ENCODE peak calls at places on chromosomes 1 and 21, in four cellular contexts. M is GDM1, S is NCI-H774, B is H7. I is an unnamed sample.

GRCh38 chr1:246246430-246246829 is 260.6 kb downstream of the SMYD3 start:
- DNase-seq in M (no peak), S (no peak), B (no peak), I (no peak)

GRCh38 chr1:34742667-34743270 is 12.1 kb upstream of the GJB5 start:
- DNase-seq in M (peak), S (peak), B (peak), I (peak)

GRCh38 chr1:187006896-187007295 is 178.1 kb downstream of the PLA2G4A start:
- DNase-seq in M (no peak), S (no peak), B (no peak), I (no peak)

GRCh38 chr1:162283657-162284056 is 93.0 kb downstream of the SPATA46 start:
- DNase-seq in M (no peak), S (no peak), B (no peak), I (no peak)

GRCh38 chr1:67760030-67760821 is 73.0 kb downstream of the GNG12 start:
- DNase-seq in M (peak), S (peak), B (peak), I (no peak)

GRCh38 chr1:166947398-166948043 is 27.8 kb downstream of the ILDR2 start:
- DNase-seq in M (peak), S (peak), B (peak), I (peak)

GRCh38 chr1:203467550-203467921 is 8.1 kb upstream of the PRELP start:
- DNase-seq in M (no peak), S (no peak), B (no peak), I (no peak)

GRCh38 chr21:34807146-34807880 is 138.5 kb downstream of the CLIC6 start:
- DNase-seq in M (no peak), S (no peak), B (no peak), I (peak)

GRCh38 chr1:31715097-31715872 is 11.5 kb upstream of the COL16A1 start:
- DNase-seq in M (no peak), S (peak), B (peak), I (peak)

GRCh38 chr1:37037675-37038074 is 3.4 kb upstream of the GRIK3 start:
- DNase-seq in M (no peak), S (peak), B (no peak), I (no peak)

GRCh38 chr1:71365451-71365850 is 284.6 kb upstream of the ZRANB2 start:
- DNase-seq in M (no peak), S (no peak), B (no peak), I (no peak)

GRCh38 chr1:226287587-226287986 is 21.4 kb downstream of the LIN9 start:
- DNase-seq in M (no peak), S (no peak), B (no peak), I (no peak)

GRCh38 chr1:205711105-205712048 is 31.1 kb upstream of the SLC45A3 start:
- DNase-seq in M (peak), S (peak), B (peak), I (peak)

GRCh38 chr1:162229534-162229933 is 147.1 kb downstream of the SPATA46 start:
- DNase-seq in M (no peak), S (no peak), B (no peak), I (no peak)

GRCh38 chr1:151825811-151826660 is 5.6 kb downstream of the RORC start:
- DNase-seq in M (no peak), S (no peak), B (peak), I (no peak)

I was measured in skeletal muscle cell.